ENCODE peak calls at places on chromosomes 7 and 10, in four cellular contexts. R, N, Q and M are unnamed samples.

GRCh38 chr7:122038904-122039303 is 105.1 kb downstream of the AASS start:
- DNase-seq in R (no peak), N (no peak), Q (no peak), M (no peak)

GRCh38 chr10:118595064-118595420 is 406 bp downstream of the PRLHR start:
- DNase-seq in R (no peak), N (no peak), Q (no peak), M (no peak)

GRCh38 chr10:47364366-47364765 is 16.2 kb downstream of the RBP3 start:
- DNase-seq in R (no peak), N (no peak), Q (no peak), M (no peak)

GRCh38 chr10:10141983-10142382 is 875.7 kb upstream of the CELF2 start:
- DNase-seq in R (no peak), N (no peak), Q (peak; percentile 57), M (no peak)

GRCh38 chr10:32937824-32938482 is 20.1 kb downstream of the ITGB1 start:
- DNase-seq in R (no peak), N (peak; percentile 19), Q (no peak), M (no peak)

GRCh38 chr10:59234194-59234593 is 57.8 kb downstream of the PHYHIPL start:
- DNase-seq in R (no peak), N (no peak), Q (no peak), M (no peak)

GRCh38 chr10:76632158-76633051 is 1005.2 kb downstream of the KCNMA1 start:
- DNase-seq in R (no peak), N (peak; percentile 33), Q (peak; percentile 83), M (no peak)

GRCh38 chr10:102113956-102114857 is 6.0 kb downstream of the LDB1 start:
- DNase-seq in R (peak; percentile 34), N (peak; percentile 29), Q (peak; percentile 69), M (no peak)

GRCh38 chr10:78844956-78845355 is 223.8 kb upstream of the ZMIZ1 start:
- DNase-seq in R (no peak), N (no peak), Q (no peak), M (no peak)

GRCh38 chr10:64973391-64973790 is 1452.2 kb downstream of the REEP3 start:
- DNase-seq in R (no peak), N (no peak), Q (no peak), M (no peak)

GRCh38 chr7:156585025-156585648 is 55.4 kb upstream of the RNF32 start:
- DNase-seq in R (no peak), N (no peak), Q (peak; percentile 89), M (no peak)

GRCh38 chr7:16232273-16232672 is 189.1 kb downstream of the CRPPA start:
- DNase-seq in R (no peak), N (no peak), Q (no peak), M (no peak)

GRCh38 chr7:159026271-159027047 is 118.2 kb downstream of the VIPR2 start:
- DNase-seq in R (no peak), N (peak; percentile 7), Q (peak; percentile 67), M (no peak)

GRCh38 chr10:21060626-21061025 is 163.5 kb upstream of the NEBL start:
- DNase-seq in R (no peak), N (no peak), Q (no peak), M (no peak)

GRCh38 chr7:112571852-112572607 is 91.2 kb downstream of the LSMEM1 start:
- DNase-seq in R (no peak), N (peak; percentile 27), Q (no peak), M (no peak)

GRCh38 chr7:100629117-100629711 is 12.1 kb downstream of the TFR2 start:
- DNase-seq in R (no peak), N (peak; percentile 33), Q (peak; percentile 94), M (peak; percentile 51)

GRCh38 chr10:86556933-86557649 is 35.5 kb upstream of the WAPL start:
- DNase-seq in R (no peak), N (no peak), Q (no peak), M (no peak)

GRCh38 chr10:70267161-70267933 is 16.5 kb downstream of the NPFFR1 start:
- DNase-seq in R (no peak), N (peak; percentile 30), Q (peak; percentile 86), M (no peak)
- TF ChIP-seq CTCF in R (no peak), N (no peak), Q (peak; percentile 80), M (peak; percentile 33)

GRCh38 chr10:66752714-66753113 is 173.1 kb upstream of the LRRTM3 start:
- DNase-seq in R (no peak), N (no peak), Q (no peak), M (no peak)
- TF ChIP-seq CTCF in R (no peak), N (no peak), Q (no peak), M (no peak)

DNA sequence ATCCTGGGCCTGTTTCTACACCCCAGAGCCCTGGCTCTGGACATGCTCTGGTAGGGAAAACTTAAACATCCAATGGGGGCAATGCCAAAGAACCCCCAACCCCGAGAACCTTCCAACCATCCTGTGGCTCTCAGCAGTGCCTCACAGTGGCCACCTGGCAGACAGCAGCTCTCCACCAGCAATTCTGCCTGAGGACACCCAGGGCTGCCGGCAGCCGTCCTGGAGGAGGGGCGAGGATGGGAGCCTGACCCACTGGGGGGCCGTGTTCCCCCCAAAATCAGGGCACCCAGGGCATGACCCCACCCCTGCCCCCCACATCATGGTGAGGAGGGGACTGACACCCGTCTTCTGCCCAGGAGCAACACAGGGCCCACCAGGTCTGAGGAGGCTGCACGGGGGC is 32.7 kb downstream of the DPYSL4 start:
- DNase-seq in R (no peak), N (no peak), Q (no peak), M (no peak)
- TF ChIP-seq CTCF in R (no peak), N (no peak), Q (peak; percentile 58), M (peak; percentile 22)

GRCh38 chr7:27727058-27727457 is 12.9 kb upstream of the TAX1BP1 start:
- DNase-seq in R (no peak), N (no peak), Q (no peak), M (no peak)

DNA sequence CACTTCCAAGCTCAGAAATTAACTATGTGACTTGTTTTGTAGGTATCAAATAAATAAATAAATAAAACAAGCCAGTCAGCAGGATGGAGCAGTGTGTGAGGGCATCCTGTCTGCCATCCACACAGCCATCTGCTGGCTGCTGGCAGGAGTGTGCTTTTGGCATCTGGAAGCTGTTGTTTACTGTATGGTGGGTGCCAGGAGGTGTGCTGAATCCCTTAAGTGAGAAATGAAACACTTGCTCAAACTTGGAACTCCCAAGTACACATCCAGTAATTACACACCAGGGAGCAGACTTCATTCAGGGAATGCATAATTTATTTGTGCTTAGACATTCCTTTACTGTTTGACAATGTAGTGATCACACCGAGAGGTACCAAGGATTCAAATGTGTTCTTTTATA is 16.9 kb upstream of the TAX1BP1 start:
- DNase-seq in R (no peak), N (no peak), Q (no peak), M (no peak)
- TF ChIP-seq CTCF in R (no peak), N (peak; percentile 16), Q (peak; percentile 46), M (no peak)

DNA sequence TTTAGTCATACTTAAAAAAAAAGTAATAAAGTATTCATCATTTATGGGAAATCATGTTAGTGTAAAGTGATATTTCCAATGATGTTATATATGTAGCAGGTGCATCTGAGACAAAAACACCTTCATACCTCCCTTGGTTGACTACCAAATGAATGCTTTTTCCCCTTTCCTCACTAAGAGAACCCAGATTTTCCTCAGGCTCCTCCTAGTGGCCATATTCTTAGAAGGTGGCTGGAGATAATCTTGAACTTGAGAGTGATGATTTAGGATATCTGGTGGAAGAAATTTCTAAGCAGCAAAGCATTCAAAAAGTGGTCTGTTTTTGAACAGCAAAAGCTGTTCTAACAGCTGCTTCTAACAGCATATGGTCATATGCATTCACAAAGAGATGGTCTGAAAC is 16.8 kb upstream of the DNAH11 start:
- DNase-seq in R (no peak), N (no peak), Q (no peak), M (no peak)
- TF ChIP-seq CTCF in R (no peak), N (peak; percentile 29), Q (peak; percentile 58), M (peak; percentile 48)